ENCODE peak calls at places on chromosome 5, in four cellular contexts. H is GM12878, W is HL-60, D is K562. V is an unnamed sample.

GRCh38 chr5:167835146-167835545 is 456.3 kb upstream of the WWC1 start:
- DNase-seq in H (no peak), W (no peak), D (no peak), V (no peak)

GRCh38 chr5:100562821-100563220 is 27.6 kb downstream of the FAM174A start:
- DNase-seq in H (no peak), W (no peak), D (no peak), V (no peak)

GRCh38 chr5:158431369-158432029 is 572.6 kb upstream of the CLINT1 start:
- DNase-seq in H (no peak), W (no peak), D (no peak), V (no peak)

GRCh38 chr5:16467363-16468219 is 2.0 kb upstream of the ZNF622 start:
- DNase-seq in H (peak), W (no peak), D (peak), V (no peak)

GRCh38 chr5:75028090-75028489 is 24.3 kb downstream of the GCNT4 start:
- DNase-seq in H (no peak), W (no peak), D (no peak), V (no peak)

GRCh38 chr5:80959138-80959537 is 1.0 kb upstream of the RASGRF2 start:
- DNase-seq in H (no peak), W (no peak), D (no peak), V (no peak)

GRCh38 chr5:116532762-116533525 is 41.7 kb downstream of the SEMA6A start:
- DNase-seq in H (no peak), W (no peak), D (no peak), V (no peak)

GRCh38 chr5:131198625-131199024 is 27.9 kb downstream of the LYRM7 start:
- DNase-seq in H (no peak), W (no peak), D (no peak), V (no peak)

GRCh38 chr5:10724799-10725507 is 36.1 kb downstream of the DAP start:
- DNase-seq in H (no peak), W (no peak), D (peak), V (no peak)

GRCh38 chr5:160438316-160439204 is 16.9 kb downstream of the PTTG1 start:
- DNase-seq in H (peak), W (peak), D (peak), V (no peak)
- TF ChIP-seq POLR2AphosphoS5 in H (peak), W (no peak), D (no peak), V (no peak)

GRCh38 chr5:169748189-169748588 is 111.1 kb downstream of the DOCK2 start:
- DNase-seq in H (no peak), W (no peak), D (no peak), V (no peak)

GRCh38 chr5:169753795-169754194 is 116.7 kb downstream of the DOCK2 start:
- DNase-seq in H (no peak), W (peak), D (no peak), V (no peak)

GRCh38 chr5:169754737-169755136 is 117.7 kb downstream of the DOCK2 start:
- DNase-seq in H (no peak), W (no peak), D (no peak), V (no peak)

GRCh38 chr5:169749295-169749694 is 112.2 kb downstream of the DOCK2 start:
- DNase-seq in H (no peak), W (no peak), D (no peak), V (no peak)

DNA sequence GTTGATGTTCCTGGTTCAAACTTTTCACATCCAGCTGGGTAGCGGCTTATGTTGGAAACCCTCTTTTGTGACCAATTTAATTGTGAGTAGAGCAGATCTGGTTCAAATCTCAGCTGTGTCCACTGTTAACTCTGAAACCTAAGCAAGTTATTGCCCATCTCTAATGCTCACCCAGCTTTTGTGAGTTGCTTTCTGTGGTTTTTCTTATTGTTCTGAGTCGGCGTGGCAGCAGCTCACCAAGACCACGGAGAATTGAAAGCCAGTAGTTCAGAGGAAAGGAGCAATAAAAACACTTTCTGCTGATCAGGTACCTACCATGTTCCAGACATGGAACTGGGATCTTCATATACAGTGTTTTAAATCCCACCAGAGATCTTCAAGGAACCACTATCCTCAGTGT is 114.4 kb downstream of the DOCK2 start:
- DNase-seq in H (no peak), W (no peak), D (no peak), V (no peak)
- TF ChIP-seq SPI1 in H (no peak), W (no peak), D (no peak), V (no peak)

GRCh38 chr5:67354051-67354450 is 157.5 kb upstream of the CD180 start:
- DNase-seq in H (no peak), W (no peak), D (no peak), V (no peak)

GRCh38 chr5:67355135-67355729 is 158.6 kb upstream of the CD180 start:
- DNase-seq in H (no peak), W (no peak), D (no peak), V (no peak)

GRCh38 chr5:67350185-67350584 is 153.6 kb upstream of the CD180 start:
- DNase-seq in H (no peak), W (no peak), D (no peak), V (no peak)

GRCh38 chr5:67350600-67351315 is 154.2 kb upstream of the CD180 start:
- DNase-seq in H (no peak), W (no peak), D (no peak), V (no peak)

GRCh38 chr5:67353500-67353931 is 156.9 kb upstream of the CD180 start:
- DNase-seq in H (no peak), W (no peak), D (no peak), V (no peak)
- TF ChIP-seq POLR2AphosphoS5 in H (no peak), W (no peak), D (no peak), V (no peak)

DNA sequence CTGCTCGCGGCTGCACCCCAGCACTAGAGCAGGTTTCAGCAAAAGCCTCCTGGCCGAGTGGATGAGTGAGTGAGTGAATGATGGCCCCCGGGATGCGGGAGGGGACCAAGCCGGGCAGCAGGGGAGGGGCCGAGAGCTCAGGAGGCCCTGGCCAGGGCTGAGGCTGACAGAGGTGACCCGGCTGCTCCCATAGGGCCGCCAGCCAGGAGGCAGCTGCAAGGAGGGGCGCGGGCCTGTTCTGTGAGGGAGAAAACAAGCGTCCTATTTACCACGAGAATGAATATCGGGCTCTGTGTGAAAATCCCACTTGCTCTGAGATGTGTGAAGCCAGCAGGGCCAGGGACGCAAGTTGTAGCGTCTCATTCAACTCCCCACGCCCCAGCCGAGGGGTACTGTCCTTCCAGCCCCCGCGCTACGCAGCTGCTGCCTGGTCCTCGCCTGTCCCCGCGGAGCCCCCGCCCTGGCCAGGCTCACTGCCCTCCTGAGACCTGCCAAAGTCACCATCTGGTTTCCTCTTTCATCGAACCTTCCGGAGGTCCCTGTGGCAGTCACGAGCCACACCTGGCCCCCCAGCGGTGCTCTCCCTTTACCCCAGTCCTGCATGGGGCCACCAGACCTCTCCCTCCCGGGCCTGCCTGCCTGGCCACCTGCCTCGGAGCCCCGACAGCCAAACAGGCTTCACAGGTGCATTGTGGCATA is 38.8 kb downstream of the RASGEF1C start:
- DNase-seq in H (no peak), W (no peak), D (no peak), V (no peak)
- TF ChIP-seq SPI1 in H (no peak), W (no peak), D (no peak), V (no peak)

DNA sequence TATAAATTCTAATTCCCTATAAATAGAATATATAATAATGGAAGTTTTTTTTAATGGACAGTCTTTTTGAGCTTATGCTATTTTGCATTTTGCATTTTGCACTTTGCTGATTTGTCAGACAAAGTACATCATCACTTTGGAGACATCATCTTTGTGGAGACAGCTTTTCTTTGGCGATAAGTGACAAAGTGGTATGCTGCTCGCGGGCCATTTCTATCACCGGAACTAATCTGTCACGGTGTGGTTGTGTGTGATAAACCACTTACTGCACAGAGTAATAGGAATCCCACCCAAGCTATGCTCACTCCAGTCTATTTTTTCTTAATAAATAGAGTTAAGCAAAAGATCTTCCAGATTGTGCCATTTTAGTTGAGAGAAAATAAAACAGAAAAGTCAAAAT is 133.1 kb downstream of the MACIR start:
- DNase-seq in H (no peak), W (no peak), D (peak), V (no peak)
- TF ChIP-seq POLR2AphosphoS5 in H (no peak), W (no peak), D (no peak), V (no peak)

GRCh38 chr5:142512680-142513042 is 173.2 kb downstream of the FGF1 start:
- DNase-seq in H (no peak), W (no peak), D (no peak), V (no peak)

GRCh38 chr5:142514196-142514595 is 171.7 kb downstream of the FGF1 start:
- DNase-seq in H (no peak), W (no peak), D (no peak), V (no peak)

GRCh38 chr5:142516732-142517131 is 169.2 kb downstream of the FGF1 start:
- DNase-seq in H (no peak), W (no peak), D (no peak), V (no peak)

GRCh38 chr5:142517840-142518239 is 168.1 kb downstream of the FGF1 start:
- DNase-seq in H (no peak), W (no peak), D (no peak), V (no peak)

DNA sequence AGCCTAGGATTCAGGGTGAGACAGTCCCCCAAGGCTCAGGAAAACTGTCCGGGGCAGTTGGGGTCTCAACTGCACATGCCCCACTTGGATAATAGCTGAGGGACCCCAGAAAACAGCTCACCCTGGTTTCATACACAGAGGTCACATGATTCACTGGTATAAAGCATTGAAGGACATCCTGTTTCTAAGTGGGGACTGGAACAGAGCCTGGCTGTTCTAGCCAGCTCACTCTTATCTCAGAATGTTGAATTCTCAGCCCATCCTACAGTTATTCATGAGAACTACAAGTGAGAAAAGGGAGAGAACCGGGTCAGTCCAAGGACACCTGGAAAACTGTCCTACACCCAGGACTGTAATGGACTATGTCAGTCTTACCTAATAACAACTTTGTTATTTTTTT is 170.9 kb downstream of the FGF1 start:
- DNase-seq in H (no peak), W (no peak), D (no peak), V (no peak)
- TF ChIP-seq SPI1 in H (no peak), W (no peak), D (no peak), V (no peak)